ENCODE peak calls at places on chromosome 21, in four cellular contexts. N is NCI-H748 treated with DMSO at 0.1 percent for 48 hours, V is EL, L is lower leg skin. M is an unnamed sample.
A peak's percentile ranks its signal among the peaks of the same experiment; 100 is the strongest.

GRCh38 chr21:40243676-40244075 is 376.4 kb downstream of the PCP4 start:
- DNase-seq in L (no peak), N (no peak), V (no peak), M (no peak)

GRCh38 chr21:45630066-45630694 is 13.3 kb upstream of the PCBP3 start:
- DNase-seq in N (no peak), L (peak; percentile 65), V (no peak), M (no peak)

GRCh38 chr21:19433623-19434022 is 1030.0 kb upstream of the TMPRSS15 start:
- DNase-seq in L (no peak), N (no peak), V (no peak), M (no peak)

GRCh38 chr21:39630827-39631226 is 18.1 kb downstream of the B3GALT5 start:
- DNase-seq in N (no peak), L (no peak), V (no peak), M (no peak)

GRCh38 chr21:38858429-38859205 is 52.9 kb downstream of the ETS2 start:
- DNase-seq in L (no peak), V (no peak), N (no peak), M (peak; percentile 88)

GRCh38 chr21:45865106-45865835 is 116.3 kb upstream of the COL6A1 start:
- DNase-seq in V (peak; percentile 96), N (no peak), L (peak; percentile 68), M (no peak)

GRCh38 chr21:37787456-37787855 is 128.8 kb downstream of the KCNJ6 start:
- DNase-seq in V (peak; percentile 94), L (no peak), N (no peak), M (no peak)

GRCh38 chr21:23921670-23922418 is 1685.4 kb downstream of the MRPL39 start:
- DNase-seq in N (no peak), V (no peak), L (no peak), M (no peak)

GRCh38 chr21:9760398-9761074 is 760.8 kb upstream of the TPTE start:
- DNase-seq in L (no peak), N (no peak), V (no peak), M (no peak)

GRCh38 chr21:41891132-41891531 is 12.0 kb upstream of the PRDM15 start:
- DNase-seq in V (no peak), L (no peak), N (no peak), M (no peak)

GRCh38 chr21:45994738-45995685 is 13.4 kb downstream of the COL6A1 start:
- DNase-seq in L (peak; percentile 83), N (no peak), V (no peak), M (no peak)

GRCh38 chr21:41166947-41167346 is 1.0 kb upstream of the BACE2 start:
- DNase-seq in V (no peak), N (no peak), L (peak; percentile 92), M (no peak)

GRCh38 chr21:28568692-28569091 is 424.0 kb downstream of the LTN1 start:
- DNase-seq in L (no peak), N (no peak), V (no peak), M (no peak)

GRCh38 chr21:32496536-32496935 is 84.0 kb downstream of the EVA1C start:
- DNase-seq in V (no peak), L (peak; percentile 68), N (no peak), M (no peak)